ENCODE peak calls at places on chromosome 11, in four cellular contexts. One of them, this sample, is unnamed.

GRCh38 chr11:62128835-62129234 is 5.0 kb downstream of the INCENP start:
- DNase-seq in right lobe of liver: no peak
- DNase-seq in A549: no peak
- DNase-seq in IMR-90: no peak
- DNase-seq in this sample: no peak

GRCh38 chr11:79189055-79189454 is 251.8 kb downstream of the TENM4 start:
- DNase-seq in right lobe of liver: no peak
- DNase-seq in A549: no peak
- DNase-seq in IMR-90: no peak
- DNase-seq in this sample: no peak

GRCh38 chr11:97756571-97757335 is 1264.0 kb upstream of the CNTN5 start:
- DNase-seq in right lobe of liver: no peak
- DNase-seq in A549: no peak
- DNase-seq in IMR-90: no peak
- DNase-seq in this sample: no peak

GRCh38 chr11:64883575-64883974 is 5.2 kb upstream of the EHD1 start:
- DNase-seq in right lobe of liver: no peak
- DNase-seq in A549: no peak
- DNase-seq in IMR-90: no peak
- DNase-seq in this sample: no peak

GRCh38 chr11:95230054-95231034 is 658 bp downstream of the SESN3 start:
- DNase-seq in right lobe of liver: no peak
- DNase-seq in A549: no peak
- DNase-seq in IMR-90: no peak
- DNase-seq in this sample: peak

GRCh38 chr11:132140056-132140455 is 769.6 kb downstream of the NTM start:
- DNase-seq in right lobe of liver: no peak
- DNase-seq in A549: no peak
- DNase-seq in IMR-90: no peak
- DNase-seq in this sample: no peak

GRCh38 chr11:10742460-10743208 is 8.4 kb upstream of the CTR9 start:
- DNase-seq in right lobe of liver: no peak
- DNase-seq in A549: no peak
- DNase-seq in IMR-90: peak
- DNase-seq in this sample: peak

GRCh38 chr11:75873417-75874148 is 58.6 kb downstream of the UVRAG start:
- DNase-seq in right lobe of liver: no peak
- DNase-seq in A549: no peak
- DNase-seq in IMR-90: no peak
- DNase-seq in this sample: no peak

GRCh38 chr11:110076388-110076965 is 16.7 kb upstream of the ZC3H12C start:
- DNase-seq in right lobe of liver: no peak
- DNase-seq in A549: no peak
- DNase-seq in IMR-90: no peak
- DNase-seq in this sample: no peak

GRCh38 chr11:62566247-62566646 is 7.4 kb downstream of the EEF1G start:
- DNase-seq in right lobe of liver: no peak
- DNase-seq in A549: no peak
- DNase-seq in IMR-90: no peak
- DNase-seq in this sample: no peak

GRCh38 chr11:19905280-19905853 is 192.7 kb downstream of the NAV2 start:
- DNase-seq in right lobe of liver: no peak
- DNase-seq in A549: peak
- DNase-seq in IMR-90: peak
- DNase-seq in this sample: peak

GRCh38 chr11:8442301-8442700 is 151.7 kb downstream of the STK33 start:
- DNase-seq in right lobe of liver: no peak
- DNase-seq in A549: no peak
- DNase-seq in IMR-90: no peak
- DNase-seq in this sample: no peak

GRCh38 chr11:61752117-61752924 is at the start of gene MYRF:
- DNase-seq in right lobe of liver: peak
- DNase-seq in A549: no peak
- DNase-seq in IMR-90: peak
- DNase-seq in this sample: peak

GRCh38 chr11:134632347-134633119 is 220.5 kb upstream of the B3GAT1 start:
- DNase-seq in right lobe of liver: no peak
- DNase-seq in A549: no peak
- DNase-seq in IMR-90: no peak
- DNase-seq in this sample: no peak

GRCh38 chr11:33135216-33135615 is 26.1 kb downstream of the CSTF3 start:
- DNase-seq in right lobe of liver: no peak
- DNase-seq in A549: no peak
- DNase-seq in IMR-90: peak
- DNase-seq in this sample: no peak

GRCh38 chr11:76664578-76665061 is 5.9 kb downstream of the LRRC32 start:
- DNase-seq in right lobe of liver: peak
- DNase-seq in A549: no peak
- DNase-seq in IMR-90: no peak
- DNase-seq in this sample: no peak

GRCh38 chr11:109423114-109423859 is 1.3 kb downstream of the C11orf87 start:
- DNase-seq in right lobe of liver: no peak
- DNase-seq in A549: no peak
- DNase-seq in IMR-90: no peak
- DNase-seq in this sample: no peak

GRCh38 chr11:13682212-13682611 is 13.7 kb downstream of the FAR1 start:
- DNase-seq in right lobe of liver: no peak
- DNase-seq in A549: no peak
- DNase-seq in IMR-90: no peak
- DNase-seq in this sample: no peak

GRCh38 chr11:92295175-92296137 is 70.8 kb downstream of the FAT3 start:
- DNase-seq in right lobe of liver: no peak
- DNase-seq in A549: peak
- DNase-seq in IMR-90: peak
- DNase-seq in this sample: no peak

GRCh38 chr11:70397983-70398833 is at the start of gene CTTN:
- DNase-seq in right lobe of liver: peak
- DNase-seq in A549: peak
- DNase-seq in IMR-90: peak
- DNase-seq in this sample: peak

GRCh38 chr11:70397336-70397982 is 870 bp upstream of the CTTN start:
- DNase-seq in right lobe of liver: no peak
- DNase-seq in A549: peak
- DNase-seq in IMR-90: peak
- DNase-seq in this sample: no peak

GRCh38 chr11:70398834-70399680 is 728 bp downstream of the CTTN start:
- DNase-seq in right lobe of liver: peak
- DNase-seq in A549: no peak
- DNase-seq in IMR-90: no peak
- DNase-seq in this sample: peak

GRCh38 chr11:70400643-70401042 is 2.3 kb downstream of the CTTN start:
- DNase-seq in right lobe of liver: no peak
- DNase-seq in A549: no peak
- DNase-seq in IMR-90: no peak
- DNase-seq in this sample: peak

DNA sequence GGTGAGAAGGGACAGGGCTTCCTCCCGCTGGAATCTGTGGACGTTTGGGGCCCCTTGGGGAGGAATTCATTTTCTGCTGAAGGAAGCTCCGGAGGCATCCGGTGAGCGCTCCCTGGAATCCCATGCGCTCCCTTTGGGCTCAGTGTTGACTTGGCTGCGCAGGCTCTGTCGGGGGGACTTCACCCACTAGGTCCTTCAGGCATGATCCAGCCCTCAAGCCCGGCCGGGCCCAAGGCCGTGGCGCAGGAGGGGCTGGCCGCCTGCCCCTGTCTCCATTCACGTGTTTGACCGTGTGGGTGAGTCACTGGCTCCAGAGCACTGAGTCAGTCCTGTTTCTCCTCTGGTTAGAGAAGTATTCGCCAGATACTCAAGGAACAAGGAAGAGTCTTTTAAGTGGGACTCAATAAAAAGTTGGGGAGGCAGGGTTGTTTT is 1.4 kb downstream of the CTTN start:
- DNase-seq in right lobe of liver: peak
- DNase-seq in A549: peak
- DNase-seq in IMR-90: peak
- DNase-seq in this sample: peak
- TF ChIP-seq POLR2A in right lobe of liver: no peak
- TF ChIP-seq POLR2A in A549: peak
- TF ChIP-seq POLR2A in IMR-90: peak
- TF ChIP-seq POLR2A in this sample: peak

GRCh38 chr11:119421941-119422504 is 949 bp downstream of the THY1 start:
- DNase-seq in right lobe of liver: no peak
- DNase-seq in A549: no peak
- DNase-seq in IMR-90: peak
- DNase-seq in this sample: no peak

GRCh38 chr11:119423459-119424254 is 685 bp upstream of the THY1 start:
- DNase-seq in right lobe of liver: no peak
- DNase-seq in A549: no peak
- DNase-seq in IMR-90: peak
- DNase-seq in this sample: no peak

GRCh38 chr11:119424276-119424675 is 1.3 kb upstream of the THY1 start:
- DNase-seq in right lobe of liver: no peak
- DNase-seq in A549: no peak
- DNase-seq in IMR-90: no peak
- DNase-seq in this sample: no peak

GRCh38 chr11:119421351-119421750 is 1.6 kb downstream of the THY1 start:
- DNase-seq in right lobe of liver: no peak
- DNase-seq in A549: no peak
- DNase-seq in IMR-90: peak
- DNase-seq in this sample: no peak

DNA sequence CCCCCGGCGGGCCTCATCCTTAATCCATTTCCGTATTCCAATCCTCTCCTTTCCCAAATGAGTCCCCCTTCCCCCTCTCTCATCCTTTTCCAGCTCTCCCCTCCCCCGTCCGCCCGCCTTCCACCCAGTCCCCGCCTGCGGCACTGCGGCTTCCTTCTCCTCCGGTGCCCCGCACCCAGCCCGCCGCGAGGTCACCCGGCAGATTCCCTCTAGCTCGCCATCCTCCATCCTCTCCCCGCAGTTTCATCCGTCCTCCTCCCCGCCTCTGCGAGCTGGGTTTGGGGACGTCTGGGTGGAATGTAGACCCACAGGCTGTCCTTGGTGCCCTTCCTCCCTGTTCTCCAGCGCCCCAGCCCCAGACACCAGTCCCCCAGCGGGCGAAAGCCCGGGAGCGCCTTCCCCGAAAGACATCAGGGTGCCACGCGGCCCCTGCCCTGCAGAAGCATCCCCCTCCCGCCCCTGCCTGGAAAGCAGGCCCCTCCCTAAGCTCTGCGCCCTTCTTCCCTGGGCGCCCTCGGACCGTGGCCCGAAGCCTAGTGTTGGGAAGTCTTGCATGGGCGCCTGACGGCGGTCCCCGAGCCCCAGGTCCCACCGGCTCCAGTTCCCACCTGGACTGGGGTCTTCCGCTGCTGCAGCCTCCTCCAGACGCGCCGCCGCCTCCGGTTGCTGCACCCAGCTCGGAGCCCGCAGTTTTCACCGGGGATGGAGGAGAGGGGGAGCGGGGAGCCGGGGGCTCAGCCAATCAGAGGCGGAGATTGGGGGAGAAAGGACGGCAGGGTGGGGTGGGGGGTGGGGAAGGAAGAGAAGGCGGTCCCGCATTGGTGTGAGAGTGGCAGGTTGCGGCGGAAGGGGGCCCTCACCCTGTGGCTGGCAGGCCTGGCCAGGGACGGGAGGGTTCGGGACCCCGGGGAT is at the start of gene THY1:
- DNase-seq in right lobe of liver: no peak
- DNase-seq in A549: no peak
- DNase-seq in IMR-90: peak
- DNase-seq in this sample: no peak
- TF ChIP-seq POLR2A in right lobe of liver: no peak
- TF ChIP-seq POLR2A in A549: no peak
- TF ChIP-seq POLR2A in IMR-90: peak
- TF ChIP-seq POLR2A in this sample: no peak

GRCh38 chr11:71473793-71474080 is 20.7 kb downstream of the NADSYN1 start:
- DNase-seq in right lobe of liver: no peak
- DNase-seq in A549: no peak
- DNase-seq in IMR-90: no peak
- DNase-seq in this sample: no peak
- TF ChIP-seq POLR2A in right lobe of liver: no peak
- TF ChIP-seq POLR2A in A549: no peak
- TF ChIP-seq POLR2A in IMR-90: no peak
- TF ChIP-seq POLR2A in this sample: no peak

DNA sequence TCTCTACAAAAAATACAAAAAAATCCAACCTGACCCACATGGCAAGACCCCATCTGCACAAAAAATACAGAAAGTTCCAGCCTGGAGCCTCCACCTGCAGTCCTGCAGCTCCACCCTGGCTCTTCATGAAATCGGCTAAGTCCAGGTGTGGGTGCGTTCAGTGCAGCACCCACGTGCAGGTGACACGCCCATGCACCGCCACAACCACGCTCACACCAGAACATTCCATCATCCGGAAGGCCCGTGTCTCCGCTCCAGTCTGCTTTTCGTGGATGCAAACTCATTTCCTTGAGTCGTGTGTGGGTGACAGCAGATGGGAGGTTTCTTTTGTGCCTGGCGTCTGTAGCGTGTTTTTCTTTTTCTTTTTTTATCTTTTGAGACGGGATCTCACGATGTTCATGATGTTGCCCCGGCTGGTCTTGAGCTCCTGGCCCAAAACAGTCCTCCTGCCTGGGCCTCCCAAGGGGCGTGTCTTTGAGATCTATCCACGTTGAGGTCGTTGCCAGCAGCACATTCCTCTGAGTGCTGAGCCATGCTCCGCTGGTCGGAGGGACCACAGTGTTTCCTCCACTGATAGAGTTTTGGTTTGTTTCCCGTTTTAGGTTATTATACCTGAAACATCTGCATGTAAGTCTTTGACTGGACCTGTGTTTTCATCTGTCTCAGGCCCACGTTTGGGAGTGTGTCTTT is 7.1 kb downstream of the PTDSS2 start:
- DNase-seq in right lobe of liver: no peak
- DNase-seq in A549: no peak
- DNase-seq in IMR-90: no peak
- DNase-seq in this sample: no peak
- TF ChIP-seq POLR2A in right lobe of liver: no peak
- TF ChIP-seq POLR2A in A549: no peak
- TF ChIP-seq POLR2A in IMR-90: no peak
- TF ChIP-seq POLR2A in this sample: no peak

DNA sequence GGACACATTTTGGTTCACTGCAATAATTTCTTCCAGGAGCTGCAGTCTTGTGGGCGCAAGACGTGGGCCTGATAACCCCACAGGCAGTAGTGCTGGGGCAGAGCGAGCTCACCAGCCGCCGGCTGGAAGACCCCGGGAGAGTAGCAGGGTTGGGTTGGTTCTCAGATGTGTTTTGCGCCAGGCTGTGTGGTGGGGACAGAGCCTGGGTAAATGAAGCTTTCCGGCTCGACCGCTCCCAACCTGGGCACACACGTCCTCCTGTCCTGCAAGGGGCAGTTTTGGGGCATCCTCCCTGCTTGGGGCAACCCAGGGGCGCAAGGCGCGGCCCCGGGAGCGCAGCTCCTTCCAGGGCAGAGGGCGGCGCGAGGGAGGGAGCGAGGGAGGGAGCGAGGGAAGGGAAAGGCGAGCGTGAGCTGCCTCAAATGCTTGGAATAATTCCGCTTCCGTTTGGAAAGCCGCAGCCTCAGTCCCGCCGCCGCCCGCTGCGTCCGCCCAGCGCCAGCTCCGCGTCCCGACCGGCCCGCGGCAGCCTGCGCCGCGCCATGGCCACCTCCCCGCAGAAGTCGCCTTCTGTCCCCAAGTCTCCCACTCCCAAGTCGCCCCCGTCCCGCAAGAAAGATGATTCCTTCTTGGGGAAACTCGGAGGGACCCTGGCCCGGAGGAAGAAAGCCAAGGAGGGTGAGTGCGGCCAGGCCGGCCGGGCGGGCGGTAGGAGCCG is at the start of gene PARVA:
- DNase-seq in right lobe of liver: peak
- DNase-seq in A549: peak
- DNase-seq in IMR-90: peak
- DNase-seq in this sample: no peak
- TF ChIP-seq POLR2A in right lobe of liver: no peak
- TF ChIP-seq POLR2A in A549: peak
- TF ChIP-seq POLR2A in IMR-90: peak
- TF ChIP-seq POLR2A in this sample: no peak

GRCh38 chr11:7060828-7061227 is 28.0 kb upstream of the RBMXL2 start:
- DNase-seq in right lobe of liver: no peak
- DNase-seq in A549: no peak
- DNase-seq in IMR-90: peak
- DNase-seq in this sample: no peak
- TF ChIP-seq POLR2A in right lobe of liver: no peak
- TF ChIP-seq POLR2A in A549: no peak
- TF ChIP-seq POLR2A in IMR-90: no peak
- TF ChIP-seq POLR2A in this sample: no peak

This sample was measured in erythroblast.